ENCODE peak calls at places on chromosome 3, in nine cellular contexts. Y is HCT116; B is neuronal stem cell; D is endothelial cell of umbilical vein; T is tibial artery; Q is adrenal gland; Z is body of pancreas; M is heart right ventricle; F is CD8-positive, alpha-beta T cell. I is an unnamed sample. For H3K4me1, the result is how much of the 10 kb centered on the place peaks cover.

GRCh38 chr3:114569186-114569585 is 275.4 kb downstream of the TIGIT start:
- DNase-seq in Y (no peak), B (no peak), D (peak), T (no peak), Q (no peak), Z (no peak), M (no peak), F (no peak), I (no peak)

GRCh38 chr3:54604495-54604894 is 323.4 kb downstream of the LRTM1 start:
- DNase-seq in Y (no peak), B (no peak), D (no peak), T (no peak), Q (no peak), Z (no peak), M (no peak), F (no peak), I (no peak)

GRCh38 chr3:141680620-141681389 is 57.3 kb upstream of the RNF7 start:
- DNase-seq in Y (no peak), B (no peak), D (peak), T (no peak), Q (peak), Z (peak), M (peak), F (no peak), I (no peak)

GRCh38 chr3:187591051-187591450 is 79.1 kb downstream of the SST start:
- DNase-seq in Y (no peak), B (no peak), D (no peak), T (no peak), Q (no peak), Z (no peak), M (no peak), F (no peak), I (no peak)

GRCh38 chr3:13072239-13073041 is 789 bp downstream of the IQSEC1 start:
- DNase-seq in Y (no peak), B (no peak), D (no peak), T (peak), Q (peak), Z (no peak), M (peak), F (no peak), I (no peak)

GRCh38 chr3:74539879-74540278 is 74.6 kb downstream of the CNTN3 start:
- DNase-seq in Y (no peak), B (no peak), D (no peak), T (no peak), Q (no peak), Z (no peak), M (no peak), F (no peak), I (no peak)

GRCh38 chr3:74591946-74592345 is 22.5 kb downstream of the CNTN3 start:
- DNase-seq in Y (no peak), B (no peak), D (no peak), T (no peak), Q (no peak), Z (no peak), M (no peak), F (no peak), I (no peak)

GRCh38 chr3:17431004-17431403 is 311.4 kb downstream of the TBC1D5 start:
- DNase-seq in Y (peak), B (no peak), D (peak), T (no peak), Q (no peak), Z (no peak), M (no peak), F (no peak), I (no peak)

GRCh38 chr3:12454076-12454807 is 30.0 kb upstream of the TSEN2 start:
- DNase-seq in Y (no peak), B (no peak), D (no peak), T (peak), Q (no peak), Z (no peak), M (no peak), F (no peak), I (no peak)

GRCh38 chr3:170431054-170431453 is 12.4 kb downstream of the CLDN11 start:
- DNase-seq in Y (no peak), B (no peak), D (no peak), T (no peak), Q (no peak), Z (no peak), M (no peak), F (no peak), I (no peak)

GRCh38 chr3:179929091-179929529 is 107.6 kb downstream of the PEX5L start:
- DNase-seq in Y (peak), B (peak), D (peak), T (no peak), Q (peak), Z (peak), M (peak), F (no peak), I (no peak)

GRCh38 chr3:156311930-156312329 is 191.6 kb downstream of the KCNAB1 start:
- DNase-seq in Y (no peak), B (no peak), D (no peak), T (no peak), Q (no peak), Z (peak), M (no peak), F (no peak), I (no peak)

GRCh38 chr3:102020670-102021069 is 171.4 kb downstream of the NFKBIZ start:
- DNase-seq in Y (no peak), B (no peak), D (no peak), T (no peak), Q (no peak), Z (no peak), M (no peak), F (no peak), I (no peak)

GRCh38 chr3:133428552-133428951 is 28.7 kb downstream of the BFSP2 start:
- DNase-seq in Y (no peak), B (no peak), D (no peak), T (no peak), Q (no peak), Z (no peak), M (no peak), F (no peak), I (no peak)
- H3K4me3 ChIP-seq in Y (no peak), B (no peak), D (no peak), T (no peak), Q (no peak), Z (no peak), M (no peak), F (no peak), I (no peak)

DNA sequence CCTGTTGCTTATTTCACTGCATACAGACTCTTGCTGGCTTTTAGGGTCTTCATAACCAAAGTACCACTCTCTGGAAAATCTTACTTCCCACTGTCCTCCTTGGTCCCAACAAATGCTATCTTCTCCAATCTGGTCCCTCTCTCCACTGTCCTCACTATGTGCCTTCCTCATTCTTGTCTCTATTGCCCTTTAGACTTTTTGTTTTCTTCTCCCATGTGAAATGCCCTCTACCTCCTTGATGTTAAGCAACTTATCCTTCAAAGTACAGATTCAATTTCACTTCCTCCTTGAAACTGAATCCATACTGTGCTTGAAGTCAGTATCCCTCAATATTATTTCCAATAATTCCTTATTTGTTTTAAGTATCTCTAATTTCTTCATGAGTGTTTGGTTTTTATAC is 60.8 kb downstream of the CGGBP1 start:
- DNase-seq in Y (no peak), B (no peak), D (no peak), T (no peak), Q (no peak), Z (no peak), M (no peak), F (no peak), I (no peak)
- H3K4me1 ChIP-seq in Y (under half), B (under half), D (under half), T (under half), Q (under half), Z (under half), M (under half), F (under half), I (under half)

DNA sequence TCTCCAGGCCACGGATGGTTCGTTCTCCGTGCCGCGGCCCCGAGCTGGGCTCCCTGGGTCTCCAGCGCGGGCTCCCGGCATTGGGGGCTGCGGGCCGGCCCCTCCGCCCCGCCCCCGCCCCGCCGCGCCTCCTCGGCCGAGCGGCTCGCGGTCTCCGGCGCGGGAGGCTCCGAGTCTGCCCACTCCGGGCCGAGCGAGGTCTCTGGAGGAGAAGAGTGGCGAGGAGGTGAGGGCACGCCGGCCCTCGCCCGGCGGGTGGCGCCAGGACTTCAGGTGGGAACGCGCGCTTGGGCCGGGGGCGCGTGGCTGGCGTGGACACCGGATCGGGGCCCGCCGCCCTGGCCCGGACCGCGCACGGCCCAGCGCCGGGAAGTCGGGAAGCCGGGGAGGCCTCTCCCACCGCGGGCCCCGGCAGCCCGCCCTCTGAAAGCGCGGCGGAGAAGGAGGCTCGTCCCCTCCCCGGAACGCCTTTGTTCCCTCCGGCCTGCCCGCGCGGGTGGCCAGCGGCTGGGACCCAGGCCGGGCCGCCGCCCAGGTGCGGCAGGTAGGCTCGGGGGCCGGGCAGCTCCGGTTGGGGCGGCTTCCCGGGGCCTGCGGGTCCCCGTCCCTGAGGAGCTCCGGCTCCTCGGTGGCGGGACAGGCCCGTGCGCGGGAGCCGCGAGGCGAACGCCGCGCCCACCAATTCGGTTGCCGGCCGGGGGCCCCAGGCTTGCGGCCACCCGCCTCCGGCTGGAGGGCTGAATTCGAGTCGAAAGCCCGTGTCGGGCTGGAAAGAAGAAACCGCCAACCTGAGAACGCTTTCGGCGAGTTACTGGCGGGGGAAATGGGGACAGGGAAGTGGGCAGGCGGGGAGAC is 1.1 kb downstream of the B3GNT5 start:
- DNase-seq in Y (no peak), B (no peak), D (peak), T (peak), Q (no peak), Z (peak), M (peak), F (no peak), I (no peak)
- H3K27ac ChIP-seq in Y (peak), B (no peak), D (peak), T (peak), Q (peak), Z (peak), M (peak), F (no peak), I (peak)

GRCh38 chr3:37200141-37200540 is 25.8 kb upstream of the LRRFIP2 start:
- DNase-seq in Y (no peak), B (no peak), D (no peak), T (no peak), Q (no peak), Z (no peak), M (no peak), F (no peak), I (no peak)
- H3K4me3 ChIP-seq in Y (no peak), B (no peak), D (no peak), T (no peak), Q (no peak), Z (no peak), M (no peak), F (no peak), I (no peak)

GRCh38 chr3:194031349-194031748 is 104.6 kb upstream of the HES1 start:
- DNase-seq in Y (no peak), B (no peak), D (no peak), T (no peak), Q (no peak), Z (no peak), M (no peak), F (no peak), I (no peak)

GRCh38 chr3:194029846-194030245 is 106.1 kb upstream of the HES1 start:
- DNase-seq in Y (no peak), B (no peak), D (no peak), T (no peak), Q (no peak), Z (no peak), M (no peak), F (no peak), I (no peak)

GRCh38 chr3:194031867-194032635 is 103.9 kb upstream of the HES1 start:
- DNase-seq in Y (no peak), B (no peak), D (no peak), T (no peak), Q (no peak), Z (no peak), M (no peak), F (no peak), I (no peak)

GRCh38 chr3:194028434-194029004 is 107.4 kb upstream of the HES1 start:
- DNase-seq in Y (no peak), B (no peak), D (no peak), T (no peak), Q (no peak), Z (no peak), M (no peak), F (no peak), I (no peak)

DNA sequence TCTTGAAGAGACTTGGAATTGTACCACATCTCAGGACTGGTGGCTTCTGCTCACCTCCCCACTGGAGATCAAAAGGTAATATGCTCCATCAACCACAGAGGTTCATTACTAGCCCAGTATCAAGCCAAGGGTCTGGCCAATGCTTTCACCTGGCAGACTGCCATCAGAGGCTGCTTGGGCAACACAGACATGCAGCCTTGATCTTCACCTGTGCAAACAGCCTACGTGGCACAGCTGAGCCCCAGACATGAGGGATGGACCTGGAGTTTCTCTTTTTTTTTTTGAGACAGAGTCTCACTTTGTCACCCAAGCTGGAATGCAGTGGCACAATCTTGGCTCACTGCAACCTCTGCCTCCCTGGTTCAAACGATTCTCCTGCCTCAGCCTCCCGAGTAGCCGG is 105.6 kb upstream of the HES1 start:
- DNase-seq in Y (no peak), B (no peak), D (no peak), T (no peak), Q (no peak), Z (peak), M (no peak), F (no peak), I (no peak)
- H3K4me1 ChIP-seq in Y (under half), B (under half), D (under half), T (under half), Q (under half), Z (under half), M (under half), F (under half), I (under half)